ENCODE peak calls at places on chromosomes 4 and X, in seven cellular contexts. S is lung, M is fibroblast of pulmonary artery, L is BE2C, X is brain microvascular endothelial cell, K is transverse colon, H is psoas muscle. U is an unnamed sample.

GRCh38 chrX:101260435-101260834 is 30.7 kb downstream of the TAF7L start:
- DNase-seq in S (no peak), M (peak; percentile 9), L (no peak), X (no peak), K (no peak), H (no peak), U (no peak)

GRCh38 chr4:172369471-172369959 is 556.3 kb downstream of the GALNTL6 start:
- DNase-seq in S (no peak), M (no peak), L (peak; percentile 7), X (no peak), K (no peak), H (no peak), U (no peak)

GRCh38 chr4:71540749-71541269 is 202.0 kb downstream of the SLC4A4 start:
- DNase-seq in S (no peak), M (peak; percentile 13), L (no peak), X (peak; percentile 7), K (no peak), H (no peak), U (no peak)

GRCh38 chr4:53465891-53466290 is 88.5 kb downstream of the FIP1L1 start:
- DNase-seq in S (no peak), M (no peak), L (no peak), X (no peak), K (no peak), H (no peak), U (no peak)

GRCh38 chr4:25970691-25971427 is 56.8 kb downstream of the SMIM20 start:
- DNase-seq in S (no peak), M (peak; percentile 27), L (no peak), X (peak; percentile 33), K (peak; percentile 39), H (no peak), U (no peak)

GRCh38 chr4:152972821-152973613 is 36.9 kb downstream of the FHDC1 start:
- DNase-seq in S (no peak), M (peak; percentile 81), L (no peak), X (peak; percentile 81), K (no peak), H (peak; percentile 58), U (no peak)

GRCh38 chr4:7192252-7193039 is at the start of gene SORCS2:
- DNase-seq in S (no peak), M (peak; percentile 55), L (peak; percentile 86), X (peak; percentile 21), K (peak; percentile 49), H (peak; percentile 82), U (peak; percentile 66)

GRCh38 chrX:150364347-150365050 is 1.4 kb downstream of the MAMLD1 start:
- DNase-seq in S (peak; percentile 29), M (no peak), L (no peak), X (no peak), K (peak; percentile 21), H (no peak), U (no peak)

DNA sequence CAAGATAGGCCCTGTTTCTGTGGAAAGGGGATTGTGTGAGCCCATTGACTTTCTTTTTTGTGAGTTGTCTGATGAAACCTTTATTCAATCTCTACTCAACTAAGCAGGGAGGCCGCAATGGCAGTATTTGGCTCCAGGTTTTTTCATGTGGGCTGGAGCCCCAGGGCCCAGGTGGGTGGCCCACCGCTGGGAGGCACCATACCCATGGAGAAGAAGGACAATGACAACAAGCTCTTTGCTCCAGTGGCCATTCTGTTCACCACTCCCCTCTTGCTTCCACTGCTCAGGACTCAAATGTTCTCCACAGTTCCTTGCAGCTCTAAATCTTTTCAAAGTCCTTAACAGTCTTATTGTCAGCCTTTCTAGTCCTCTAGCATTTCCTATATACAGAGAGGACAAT is 54.1 kb downstream of the HOPX start:
- DNase-seq in S (no peak), M (peak; percentile 8), L (no peak), X (no peak), K (no peak), H (no peak), U (no peak)
- TF ChIP-seq CTCF in S (no peak), M (no peak), L (no peak), X (peak; percentile 26), K (no peak), H (peak; percentile 29), U (no peak)

DNA sequence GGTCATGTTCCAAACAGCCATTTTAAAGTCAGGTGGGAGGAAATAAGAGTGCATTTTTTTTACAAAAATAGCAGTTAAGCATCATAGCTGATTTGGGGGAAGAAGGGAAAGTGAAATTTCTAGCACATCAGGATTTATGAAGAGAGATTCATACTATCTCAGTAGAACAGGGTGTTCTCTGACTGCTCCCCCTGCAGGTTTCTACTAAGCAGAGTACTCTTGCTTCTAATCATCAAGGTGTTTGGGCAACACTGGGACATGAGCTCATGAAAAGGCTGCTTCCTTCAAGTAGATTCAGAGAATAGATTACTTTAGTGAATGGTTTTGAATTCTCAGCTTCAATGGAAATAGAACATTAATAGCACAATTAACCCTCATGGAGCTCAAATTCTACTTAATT is 591.4 kb upstream of the PCDH10 start:
- DNase-seq in S (no peak), M (peak; percentile 1), L (no peak), X (no peak), K (no peak), H (no peak), U (no peak)
- TF ChIP-seq CTCF in S (no peak), M (no peak), L (peak; percentile 64), X (peak; percentile 47), K (no peak), H (no peak), U (no peak)

GRCh38 chrX:131729295-131729694 is 185.4 kb downstream of the OR13H1 start:
- DNase-seq in S (peak; percentile 87), M (no peak), L (no peak), X (peak; percentile 77), K (peak; percentile 89), H (peak; percentile 91), U (no peak)
- TF ChIP-seq CTCF in S (peak; percentile 37), M (no peak), L (no peak), X (peak; percentile 53), K (no peak), H (peak; percentile 41), U (no peak)

GRCh38 chr4:81405900-81406401 is 65.8 kb downstream of the RASGEF1B start:
- DNase-seq in S (peak; percentile 40), M (peak; percentile 86), L (peak; percentile 49), X (peak; percentile 57), K (peak; percentile 20), H (no peak), U (no peak)

GRCh38 chr4:81409836-81410235 is 61.9 kb downstream of the RASGEF1B start:
- DNase-seq in S (no peak), M (no peak), L (no peak), X (no peak), K (no peak), H (no peak), U (no peak)

GRCh38 chr4:81407726-81408125 is 64.0 kb downstream of the RASGEF1B start:
- DNase-seq in S (no peak), M (no peak), L (no peak), X (no peak), K (no peak), H (no peak), U (no peak)

GRCh38 chr4:81408341-81408740 is 63.4 kb downstream of the RASGEF1B start:
- DNase-seq in S (no peak), M (no peak), L (no peak), X (no peak), K (no peak), H (no peak), U (no peak)

GRCh38 chr4:81404294-81404693 is 67.4 kb downstream of the RASGEF1B start:
- DNase-seq in S (no peak), M (no peak), L (no peak), X (no peak), K (no peak), H (no peak), U (no peak)
- TF ChIP-seq CTCF in S (no peak), M (peak; percentile 3), L (no peak), X (peak; percentile 16), K (no peak), H (no peak), U (peak; percentile 22)

GRCh38 chr4:165343353-165344191 is 16.1 kb downstream of the MSMO1 start:
- DNase-seq in S (no peak), M (no peak), L (no peak), X (no peak), K (no peak), H (no peak), U (no peak)
- TF ChIP-seq CTCF in S (no peak), M (peak; percentile 21), L (peak; percentile 39), X (peak; percentile 38), K (no peak), H (no peak), U (peak; percentile 48)

DNA sequence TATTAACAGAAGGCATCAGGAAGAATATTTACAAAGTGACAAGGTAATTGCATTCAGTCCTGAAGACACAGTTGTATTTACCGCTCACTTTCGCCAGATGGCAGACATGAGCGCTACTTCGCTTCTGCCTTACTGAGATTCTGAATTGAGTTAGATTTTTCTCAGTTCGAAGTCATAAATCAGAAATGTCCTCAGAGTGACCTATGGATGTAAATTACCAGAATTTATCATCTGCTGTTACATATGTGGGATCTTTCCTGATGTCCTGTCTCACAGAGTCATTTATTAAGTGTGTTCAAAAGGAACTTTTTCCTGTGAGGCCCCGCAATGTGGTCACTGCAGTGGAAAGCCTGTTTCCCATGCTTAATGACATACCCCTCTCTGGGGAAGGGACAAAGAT is 97.3 kb upstream of the DCLK2 start:
- DNase-seq in S (no peak), M (peak; percentile 75), L (peak; percentile 63), X (peak; percentile 51), K (peak; percentile 60), H (peak; percentile 52), U (no peak)
- TF ChIP-seq CTCF in S (peak; percentile 42), M (peak; percentile 87), L (peak; percentile 87), X (peak; percentile 85), K (peak; percentile 76), H (peak; percentile 80), U (peak; percentile 82)

DNA sequence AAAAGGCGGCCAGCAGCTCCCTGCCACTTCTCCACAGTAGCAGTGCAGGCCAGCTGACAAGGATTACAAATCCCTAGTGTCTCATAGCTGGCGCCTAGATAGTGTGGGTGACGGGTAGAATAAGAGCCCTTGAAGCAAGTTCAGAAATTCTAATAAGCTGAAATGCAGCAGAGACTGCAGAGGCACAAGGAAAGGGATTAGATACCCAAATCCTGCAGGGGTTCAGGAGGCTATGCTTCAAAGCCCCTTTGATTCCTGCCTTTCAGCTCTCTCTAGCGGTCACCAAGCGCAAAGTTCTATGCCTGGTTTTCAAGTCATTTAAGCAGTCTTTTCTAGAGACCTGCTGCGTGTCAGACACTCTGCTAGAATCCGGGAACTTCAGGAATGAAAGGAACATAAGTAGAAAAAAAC is 79.2 kb downstream of the RLIM start:
- DNase-seq in S (no peak), M (peak; percentile 70), L (peak; percentile 8), X (peak; percentile 31), K (peak; percentile 12), H (no peak), U (no peak)
- TF ChIP-seq CTCF in S (no peak), M (peak; percentile 48), L (peak; percentile 50), X (peak; percentile 60), K (no peak), H (peak; percentile 32), U (peak; percentile 30)

DNA sequence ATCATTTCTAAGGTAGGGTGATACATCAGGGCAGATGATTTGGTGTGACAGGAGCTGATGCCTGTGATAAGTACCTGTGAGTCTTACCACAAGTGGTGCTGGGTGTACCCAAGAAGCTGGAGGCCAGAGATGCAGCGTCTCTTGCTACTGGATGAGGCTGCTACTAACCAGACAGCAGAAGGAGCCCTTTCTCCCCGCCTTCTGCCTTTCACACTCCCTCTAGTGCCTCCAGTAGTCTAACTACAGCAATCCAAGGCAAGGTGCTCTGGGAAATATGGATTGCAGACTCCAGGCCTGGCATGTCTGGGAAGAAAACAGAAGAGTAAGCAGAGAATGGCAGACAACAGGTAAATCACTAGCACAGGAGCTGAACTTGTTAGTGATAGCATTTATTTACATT is 470.8 kb downstream of the NKX6-1 start:
- DNase-seq in S (no peak), M (no peak), L (no peak), X (peak; percentile 1), K (no peak), H (no peak), U (no peak)
- TF ChIP-seq CTCF in S (no peak), M (no peak), L (peak; percentile 22), X (peak; percentile 21), K (no peak), H (no peak), U (no peak)

GRCh38 chrX:153802513-153803045 is 8.1 kb downstream of the SSR4 start:
- DNase-seq in S (no peak), M (no peak), L (no peak), X (no peak), K (no peak), H (no peak), U (no peak)
- TF ChIP-seq CTCF in S (no peak), M (no peak), L (no peak), X (no peak), K (no peak), H (no peak), U (no peak)